ENCODE peak calls at places on chromosomes 2 and 18, in four cellular contexts. E is adrenal gland, M is heart left ventricle, C is 8988T. N is an unnamed sample.

GRCh38 chr2:156466739-156467405 is 30.7 kb downstream of the GPD2 start:
- DNase-seq in M (peak; percentile 66), C (no peak), E (peak; percentile 74), N (no peak)

GRCh38 chr2:231711677-231712461 is 3.5 kb downstream of the PTMA start:
- DNase-seq in M (no peak), E (no peak), C (no peak), N (no peak)

GRCh38 chr2:122273785-122274419 is 518.5 kb downstream of the TSN start:
- DNase-seq in C (no peak), M (no peak), E (no peak), N (no peak)

GRCh38 chr2:196453613-196454047 is 185.9 kb upstream of the CCDC150 start:
- DNase-seq in C (peak; percentile 21), E (peak; percentile 40), M (peak; percentile 43), N (no peak)

GRCh38 chr2:132757002-132757598 is 87.1 kb upstream of the LYPD1 start:
- DNase-seq in E (no peak), M (no peak), C (no peak), N (no peak)

GRCh38 chr2:104321141-104321799 is 532.6 kb upstream of the POU3F3 start:
- DNase-seq in E (no peak), C (no peak), M (no peak), N (no peak)

GRCh38 chr2:54722641-54723299 is 692 bp upstream of the EML6 start:
- DNase-seq in E (peak; percentile 70), C (no peak), M (no peak), N (no peak)

GRCh38 chr2:96530474-96531357 is 5.8 kb upstream of the ARID5A start:
- DNase-seq in E (peak; percentile 12), C (no peak), M (no peak), N (peak; percentile 16)

GRCh38 chr18:46755315-46756171 is 1.3 kb downstream of the ST8SIA5 start:
- DNase-seq in E (peak; percentile 38), M (no peak), C (no peak), N (no peak)

GRCh38 chr2:25664531-25665307 is 8.7 kb downstream of the DTNB start:
- DNase-seq in C (peak; percentile 45), M (peak; percentile 49), E (peak; percentile 60), N (no peak)

GRCh38 chr2:65033178-65033577 is 23.0 kb upstream of the CEP68 start:
- DNase-seq in C (peak; percentile 39), E (no peak), M (no peak), N (no peak)

GRCh38 chr2:11160731-11161455 is 5.6 kb downstream of the SLC66A3 start:
- DNase-seq in C (no peak), E (no peak), M (no peak), N (no peak)

GRCh38 chr18:2111456-2111855 is 459.8 kb downstream of the METTL4 start:
- DNase-seq in M (no peak), E (no peak), C (no peak), N (no peak)

GRCh38 chr2:178008636-178009289 is 63.8 kb downstream of the PDE11A start:
- DNase-seq in E (no peak), M (peak; percentile 44), C (no peak), N (peak; percentile 62)

GRCh38 chr18:46260016-46260878 is 156.1 kb downstream of the HAUS1 start:
- DNase-seq in C (no peak), E (no peak), M (no peak), N (no peak)

GRCh38 chr2:69222984-69223658 is 163.9 kb downstream of the GFPT1 start:
- DNase-seq in C (no peak), E (peak; percentile 44), M (peak; percentile 57), N (peak; percentile 74)

GRCh38 chr2:133790706-133791105 is 222.4 kb upstream of the NCKAP5 start:
- DNase-seq in C (no peak), E (no peak), M (no peak), N (no peak)

GRCh38 chr18:55351220-55351619 is 236.8 kb downstream of the TCF4 start:
- DNase-seq in C (no peak), E (no peak), M (no peak), N (no peak)

GRCh38 chr2:188870289-188870688 is 103.9 kb upstream of the COL3A1 start:
- DNase-seq in M (no peak), E (no peak), C (no peak), N (no peak)

GRCh38 chr2:43193996-43194869 is 32.2 kb downstream of the ZFP36L2 start:
- DNase-seq in M (no peak), C (no peak), E (no peak), N (no peak)

GRCh38 chr18:31482051-31482450 is 15.9 kb upstream of the DSG2 start:
- DNase-seq in C (no peak), E (no peak), M (no peak), N (no peak)

GRCh38 chr2:222610746-222611145 is 45.1 kb downstream of the FARSB start:
- DNase-seq in E (no peak), C (no peak), M (no peak), N (no peak)

GRCh38 chr18:25305584-25305983 is 46.4 kb downstream of the ZNF521 start:
- DNase-seq in M (no peak), C (no peak), E (no peak), N (no peak)

GRCh38 chr2:31197166-31197565 is 20.1 kb downstream of the CAPN14 start:
- DNase-seq in E (no peak), M (no peak), C (no peak), N (no peak)

GRCh38 chr18:34492652-34493051 is 217.4 kb upstream of the DTNA start:
- DNase-seq in M (no peak), C (peak; percentile 14), E (no peak), N (no peak)

GRCh38 chr2:118539290-118539689 is 308.2 kb downstream of the EN1 start:
- DNase-seq in M (no peak), E (no peak), C (no peak), N (peak; percentile 28)

GRCh38 chr2:112646102-112646719 is 472 bp downstream of the SLC20A1 start:
- DNase-seq in C (no peak), E (no peak), M (no peak), N (peak; percentile 76)

GRCh38 chr2:201171259-201171814 is 11.6 kb upstream of the CASP10 start:
- DNase-seq in C (no peak), M (no peak), E (no peak), N (no peak)

GRCh38 chr18:79798999-79799370 is 1.2 kb downstream of the KCNG2 start:
- DNase-seq in M (no peak), C (no peak), E (no peak), N (no peak)

GRCh38 chr18:10475633-10476388 is 21.4 kb downstream of the APCDD1 start:
- DNase-seq in E (no peak), C (no peak), M (no peak), N (no peak)

GRCh38 chr2:37870829-37871228 is 54.3 kb upstream of the RMDN2 start:
- DNase-seq in M (no peak), E (no peak), C (no peak), N (no peak)

GRCh38 chr2:200966770-200967169 is 3.3 kb upstream of the ORC2 start:
- DNase-seq in C (no peak), E (no peak), M (no peak), N (no peak)

GRCh38 chr2:130964931-130965330 is 128.2 kb downstream of the ARHGEF4 start:
- DNase-seq in E (no peak), M (no peak), C (no peak), N (no peak)

GRCh38 chr18:10420561-10421352 is 33.7 kb upstream of the APCDD1 start:
- DNase-seq in E (no peak), C (no peak), M (no peak), N (no peak)

GRCh38 chr2:215454519-215454918 is 18.7 kb upstream of the FN1 start:
- DNase-seq in M (no peak), E (no peak), C (no peak), N (no peak)

GRCh38 chr2:178241852-178242551 is 47.7 kb downstream of the OSBPL6 start:
- DNase-seq in C (no peak), E (peak; percentile 64), M (peak; percentile 66), N (peak; percentile 35)

GRCh38 chr2:225486226-225486625 is 86.7 kb downstream of the NYAP2 start:
- DNase-seq in M (no peak), E (no peak), C (no peak), N (no peak)